ENCODE peak calls at places on chromosome 10, in nine cellular contexts. C, Z, V, X, H, B, F, G and E are unnamed samples.

GRCh38 chr10:47299611-47299988 is 397 bp upstream of the GDF10 start:
- DNase-seq in C (no peak), Z (no peak), V (no peak), X (no peak), H (no peak), B (no peak), F (no peak), G (no peak), E (no peak)

GRCh38 chr10:102723989-102724388 is 9.6 kb downstream of the SFXN2 start:
- DNase-seq in C (no peak), Z (no peak), V (no peak), X (no peak), H (no peak), B (no peak), F (no peak), G (no peak), E (no peak)

GRCh38 chr10:46248651-46249131 is 38.1 kb upstream of the ANTXRL start:
- DNase-seq in C (no peak), Z (no peak), V (peak), X (no peak), H (no peak), B (no peak), F (no peak), G (no peak), E (no peak)

GRCh38 chr10:105149371-105149871 is 508.3 kb downstream of the SORCS3 start:
- DNase-seq in C (peak), Z (no peak), V (no peak), X (no peak), H (no peak), B (no peak), F (peak), G (peak), E (no peak)

GRCh38 chr10:21399392-21400015 is 126.0 kb downstream of the SKIDA1 start:
- DNase-seq in C (peak), Z (no peak), V (no peak), X (peak), H (no peak), B (peak), F (peak), G (peak), E (no peak)

GRCh38 chr10:98374176-98374969 is 40.6 kb downstream of the PYROXD2 start:
- DNase-seq in C (no peak), Z (no peak), V (no peak), X (no peak), H (no peak), B (peak), F (peak), G (peak), E (no peak)

GRCh38 chr10:86102031-86102430 is 264.6 kb downstream of the GRID1 start:
- DNase-seq in C (no peak), Z (no peak), V (no peak), X (no peak), H (no peak), B (no peak), F (no peak), G (no peak), E (no peak)

GRCh38 chr10:63434866-63435854 is 30.6 kb downstream of the JMJD1C start:
- DNase-seq in C (no peak), Z (no peak), V (no peak), X (peak), H (no peak), B (no peak), F (no peak), G (no peak), E (no peak)

GRCh38 chr10:70558295-70558694 is 44.2 kb downstream of the PRF1 start:
- DNase-seq in C (no peak), Z (no peak), V (no peak), X (no peak), H (no peak), B (no peak), F (no peak), G (no peak), E (no peak)

GRCh38 chr10:97648557-97649404 is 8.3 kb downstream of the PI4K2A start:
- DNase-seq in C (no peak), Z (no peak), V (no peak), X (peak), H (no peak), B (peak), F (peak), G (peak), E (peak)

GRCh38 chr10:73837072-73837471 is 25.7 kb upstream of the NDST2 start:
- DNase-seq in C (no peak), Z (no peak), V (no peak), X (peak), H (no peak), B (peak), F (no peak), G (peak), E (no peak)

GRCh38 chr10:53298443-53298842 is 525.9 kb upstream of the MBL2 start:
- DNase-seq in C (no peak), Z (no peak), V (no peak), X (no peak), H (no peak), B (no peak), F (no peak), G (no peak), E (no peak)

GRCh38 chr10:30176182-30176581 is 116.8 kb upstream of the JCAD start:
- DNase-seq in C (no peak), Z (no peak), V (no peak), X (no peak), H (no peak), B (peak), F (no peak), G (peak), E (no peak)

GRCh38 chr10:124448696-124449169 is 1.1 kb downstream of the NKX1-2 start:
- DNase-seq in C (no peak), Z (no peak), V (no peak), X (no peak), H (no peak), B (no peak), F (no peak), G (no peak), E (no peak)

GRCh38 chr10:47388879-47389278 is 4.8 kb upstream of the ZNF488 start:
- DNase-seq in C (no peak), Z (no peak), V (peak), X (no peak), H (no peak), B (no peak), F (no peak), G (no peak), E (no peak)

GRCh38 chr10:99709480-99710229 is 22.3 kb downstream of the COX15 start:
- DNase-seq in C (no peak), Z (no peak), V (no peak), X (no peak), H (no peak), B (peak), F (no peak), G (peak), E (peak)

GRCh38 chr10:110525349-110526260 is 27.9 kb downstream of the DUSP5 start:
- DNase-seq in C (no peak), Z (no peak), V (no peak), X (no peak), H (no peak), B (peak), F (peak), G (peak), E (no peak)

GRCh38 chr10:803041-803741 is 113.7 kb upstream of the DIP2C start:
- DNase-seq in C (no peak), Z (no peak), V (no peak), X (no peak), H (no peak), B (no peak), F (no peak), G (no peak), E (no peak)

GRCh38 chr10:119135517-119135890 is 30.0 kb downstream of the SFXN4 start:
- DNase-seq in C (no peak), Z (no peak), V (no peak), X (no peak), H (no peak), B (peak), F (no peak), G (peak), E (no peak)

GRCh38 chr10:69854685-69855345 is 53.1 kb downstream of the COL13A1 start:
- DNase-seq in C (no peak), Z (no peak), V (peak), X (no peak), H (no peak), B (no peak), F (no peak), G (no peak), E (no peak)

GRCh38 chr10:95860486-95861040 is 47.2 kb upstream of the CC2D2B start:
- DNase-seq in C (no peak), Z (no peak), V (no peak), X (no peak), H (no peak), B (no peak), F (no peak), G (peak), E (no peak)

GRCh38 chr10:124083047-124083739 is 10.2 kb downstream of the CHST15 start:
- DNase-seq in C (no peak), Z (no peak), V (no peak), X (no peak), H (no peak), B (no peak), F (no peak), G (no peak), E (no peak)

GRCh38 chr10:8778713-8779112 is 724.2 kb downstream of the GATA3 start:
- DNase-seq in C (no peak), Z (no peak), V (peak), X (no peak), H (no peak), B (no peak), F (no peak), G (no peak), E (no peak)

GRCh38 chr10:47367646-47368045 is 16.4 kb downstream of the ZNF488 start:
- DNase-seq in C (no peak), Z (peak), V (peak), X (no peak), H (no peak), B (no peak), F (no peak), G (no peak), E (no peak)

GRCh38 chr10:26593896-26594295 is 103.6 kb upstream of the PDSS1 start:
- DNase-seq in C (no peak), Z (no peak), V (no peak), X (no peak), H (no peak), B (no peak), F (peak), G (no peak), E (peak)

GRCh38 chr10:110363572-110364411 is 59.1 kb upstream of the SMNDC1 start:
- DNase-seq in C (no peak), Z (no peak), V (no peak), X (no peak), H (no peak), B (no peak), F (no peak), G (no peak), E (no peak)

GRCh38 chr10:132336064-132336746 is 4.2 kb downstream of the LRRC27 start:
- DNase-seq in C (no peak), Z (no peak), V (no peak), X (no peak), H (no peak), B (no peak), F (no peak), G (no peak), E (no peak)

GRCh38 chr10:131838921-131839320 is 61.9 kb upstream of the PPP2R2D start:
- DNase-seq in C (no peak), Z (peak), V (no peak), X (no peak), H (no peak), B (no peak), F (no peak), G (no peak), E (no peak)

GRCh38 chr10:96287392-96288105 is 16.2 kb upstream of the BLNK start:
- DNase-seq in C (no peak), Z (no peak), V (peak), X (no peak), H (no peak), B (peak), F (peak), G (no peak), E (peak)

GRCh38 chr10:83078160-83078559 is 1061.1 kb upstream of the GHITM start:
- DNase-seq in C (no peak), Z (no peak), V (no peak), X (peak), H (no peak), B (no peak), F (no peak), G (no peak), E (no peak)

GRCh38 chr10:33229944-33230267 is 104.6 kb downstream of the NRP1 start:
- DNase-seq in C (no peak), Z (no peak), V (no peak), X (no peak), H (no peak), B (no peak), F (no peak), G (no peak), E (no peak)

GRCh38 chr10:76329891-76330575 is 898.6 kb downstream of the LRMDA start:
- DNase-seq in C (no peak), Z (no peak), V (no peak), X (peak), H (no peak), B (peak), F (peak), G (peak), E (no peak)

GRCh38 chr10:4655406-4655805 is 170.6 kb upstream of the AKR1E2 start:
- DNase-seq in C (no peak), Z (no peak), V (no peak), X (no peak), H (no peak), B (no peak), F (no peak), G (no peak), E (no peak)
- TF ChIP-seq CTCF in C (no peak), Z (no peak), V (no peak), X (no peak), H (no peak), B (no peak), F (no peak), G (no peak), E (no peak)

DNA sequence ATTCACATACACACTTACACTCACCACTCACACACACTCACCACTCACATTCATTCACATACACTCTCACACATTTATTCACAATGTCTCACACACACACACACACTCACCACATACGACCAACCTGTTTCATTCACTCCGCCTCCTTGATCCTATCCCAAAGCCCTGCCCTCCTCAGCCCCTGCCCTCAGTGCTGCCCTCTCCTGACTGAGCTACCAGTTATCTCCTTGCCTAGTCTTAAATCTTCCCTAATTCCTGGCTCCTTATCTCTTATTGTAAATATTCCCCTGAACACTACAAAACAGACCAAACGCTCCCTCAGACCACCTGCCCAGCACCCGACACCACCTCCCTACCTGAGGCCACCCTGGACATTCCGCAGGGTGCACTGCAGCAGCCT is 26.1 kb upstream of the C10orf120 start:
- DNase-seq in C (no peak), Z (no peak), V (no peak), X (no peak), H (peak), B (no peak), F (no peak), G (no peak), E (no peak)
- TF ChIP-seq CTCF in C (no peak), Z (no peak), V (no peak), X (no peak), H (peak), B (no peak), F (no peak), G (no peak), E (no peak)

GRCh38 chr10:6202098-6202683 is 541 bp upstream of the PFKFB3 start:
- DNase-seq in C (no peak), Z (no peak), V (no peak), X (no peak), H (no peak), B (no peak), F (no peak), G (no peak), E (no peak)

GRCh38 chr10:6202684-6203330 is at the start of gene PFKFB3:
- DNase-seq in C (peak), Z (no peak), V (peak), X (peak), H (peak), B (peak), F (peak), G (peak), E (peak)

GRCh38 chr10:6204341-6205191 is 1.8 kb downstream of the PFKFB3 start:
- DNase-seq in C (peak), Z (no peak), V (peak), X (peak), H (no peak), B (peak), F (peak), G (peak), E (no peak)

GRCh38 chr10:6204063-6204340 is 1.3 kb downstream of the PFKFB3 start:
- DNase-seq in C (no peak), Z (no peak), V (peak), X (no peak), H (no peak), B (no peak), F (peak), G (no peak), E (no peak)

GRCh38 chr10:6203331-6204062 is 765 bp downstream of the PFKFB3 start:
- DNase-seq in C (no peak), Z (no peak), V (peak), X (peak), H (no peak), B (peak), F (peak), G (peak), E (peak)
- TF ChIP-seq CTCF in C (peak), Z (peak), V (peak), X (peak), H (peak), B (no peak), F (peak), G (peak), E (peak)

DNA sequence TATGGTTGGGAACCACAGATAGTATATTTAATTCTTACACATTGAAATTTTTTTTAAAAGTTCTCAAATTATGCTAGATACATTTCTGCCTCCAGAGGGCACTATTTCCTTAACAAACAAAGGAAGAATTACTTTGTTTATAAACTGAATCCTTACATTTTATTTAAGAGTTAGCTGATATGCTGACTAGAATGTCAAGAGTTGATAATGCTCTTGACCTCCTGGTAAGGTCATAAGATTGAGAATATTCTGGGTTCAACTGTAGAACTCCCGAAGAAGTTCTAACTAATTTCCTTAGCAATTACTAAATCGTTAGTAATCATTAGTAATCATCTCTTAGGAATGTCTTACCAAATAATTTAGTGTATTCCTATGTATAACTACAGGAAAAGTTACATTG is 95.3 kb upstream of the CYP26C1 start:
- DNase-seq in C (peak), Z (no peak), V (no peak), X (peak), H (no peak), B (peak), F (peak), G (peak), E (peak)
- TF ChIP-seq CTCF in C (no peak), Z (peak), V (peak), X (peak), H (no peak), B (no peak), F (peak), G (peak), E (peak)

GRCh38 chr10:49761789-49762565 is at the start of gene OGDHL:
- DNase-seq in C (no peak), Z (no peak), V (peak), X (peak), H (peak), B (peak), F (peak), G (peak), E (peak)
- TF ChIP-seq CTCF in C (no peak), Z (peak), V (no peak), X (no peak), H (no peak), B (no peak), F (no peak), G (no peak), E (no peak)

GRCh38 chr10:14821635-14822375 is 16.0 kb downstream of the CDNF start:
- DNase-seq in C (no peak), Z (no peak), V (no peak), X (no peak), H (no peak), B (no peak), F (no peak), G (no peak), E (no peak)

GRCh38 chr10:14823966-14824365 is 13.9 kb downstream of the CDNF start:
- DNase-seq in C (no peak), Z (no peak), V (no peak), X (no peak), H (no peak), B (no peak), F (no peak), G (no peak), E (no peak)

GRCh38 chr10:14820775-14821154 is 17.1 kb downstream of the CDNF start:
- DNase-seq in C (no peak), Z (no peak), V (no peak), X (no peak), H (no peak), B (no peak), F (no peak), G (no peak), E (no peak)

GRCh38 chr10:14822879-14823755 is 14.7 kb downstream of the CDNF start:
- DNase-seq in C (peak), Z (no peak), V (peak), X (peak), H (no peak), B (peak), F (peak), G (peak), E (peak)

DNA sequence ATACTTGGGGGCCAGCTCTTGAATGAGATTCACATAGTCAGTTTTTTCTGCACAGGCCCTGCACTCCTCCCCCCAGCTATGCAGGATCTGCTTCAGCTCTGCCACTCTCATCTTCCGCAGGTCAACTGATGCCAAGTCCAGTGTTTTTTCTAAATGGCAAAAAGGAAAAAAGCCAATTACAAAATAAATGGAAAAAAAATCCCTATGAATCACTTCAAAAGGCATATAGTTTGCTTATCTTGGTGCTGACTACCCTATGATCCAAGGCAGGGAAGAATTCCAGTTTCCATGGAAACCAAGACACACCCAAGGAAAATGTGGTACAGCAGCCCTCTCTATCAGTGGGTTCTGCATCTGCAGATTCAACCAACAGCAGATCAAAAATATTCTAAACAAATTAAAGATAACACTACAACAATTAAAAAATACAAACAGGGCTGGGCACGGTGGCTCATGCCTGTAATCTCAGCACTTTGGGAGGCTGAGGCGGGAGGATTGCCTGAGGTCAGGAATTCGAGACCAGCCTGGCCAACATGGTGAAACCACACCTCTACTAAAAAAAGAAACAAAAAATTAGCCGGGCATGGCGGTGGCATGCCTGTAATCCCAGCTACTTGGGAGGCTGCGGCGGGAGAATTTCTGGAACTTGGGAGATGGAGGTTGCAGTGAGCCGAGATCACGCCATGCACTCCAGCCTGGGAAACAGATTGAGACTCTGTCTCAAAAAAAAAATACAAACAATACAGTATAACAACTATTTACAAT is 17.6 kb downstream of the CDNF start:
- DNase-seq in C (no peak), Z (no peak), V (no peak), X (peak), H (no peak), B (peak), F (peak), G (peak), E (no peak)
- TF ChIP-seq CTCF in C (no peak), Z (peak), V (no peak), X (no peak), H (no peak), B (no peak), F (no peak), G (no peak), E (no peak)